ENCODE peak calls at places on chromosomes 13 and 19, in four cellular contexts. C is ovary, L is cardiac muscle cell, D is pancreas. I is an unnamed sample.
A peak's percentile ranks its signal among the peaks of the same experiment; 100 is the strongest.

GRCh38 chr19:38544569-38545315 is 73.0 kb downstream of the MAP4K1 start:
- DNase-seq in D (no peak), L (no peak), C (no peak), I (no peak)

GRCh38 chr13:28718186-28718537 is 608 bp downstream of the SLC46A3 start:
- DNase-seq in D (no peak), L (no peak), C (no peak), I (no peak)

GRCh38 chr19:45173816-45174215 is 4.2 kb downstream of the TRAPPC6A start:
- DNase-seq in L (no peak), C (no peak), D (no peak), I (no peak)

GRCh38 chr13:24215732-24216131 is 55.2 kb downstream of the SPATA13 start:
- DNase-seq in L (no peak), D (peak; percentile 78), C (peak; percentile 57), I (no peak)

GRCh38 chr13:42394361-42395065 is 122.6 kb downstream of the AKAP11 start:
- DNase-seq in C (no peak), L (no peak), D (no peak), I (no peak)

GRCh38 chr13:27968316-27969072 is 621 bp downstream of the CDX2 start:
- DNase-seq in L (no peak), C (no peak), D (no peak), I (no peak)

GRCh38 chr13:50275392-50276063 is 260.3 kb downstream of the KCNRG start:
- DNase-seq in L (no peak), D (no peak), C (no peak), I (no peak)

GRCh38 chr19:2189880-2190279 is 26.1 kb downstream of the DOT1L start:
- DNase-seq in L (no peak), D (no peak), C (no peak), I (no peak)

GRCh38 chr13:83878691-83879410 is 3.4 kb downstream of the SLITRK1 start:
- DNase-seq in C (no peak), D (no peak), L (peak; percentile 28), I (no peak)

GRCh38 chr13:40445557-40445990 is 220.9 kb downstream of the FOXO1 start:
- DNase-seq in D (peak; percentile 64), C (peak; percentile 35), L (no peak), I (peak; percentile 66)

GRCh38 chr19:49637865-49638350 is 2.0 kb downstream of the RRAS start:
- DNase-seq in D (peak; percentile 77), L (peak; percentile 23), C (peak; percentile 81), I (peak; percentile 92)

GRCh38 chr13:113767366-113767765 is 8.3 kb downstream of the TMEM255B start:
- DNase-seq in L (no peak), C (no peak), D (no peak), I (no peak)

GRCh38 chr19:30227661-30228112 is 144.5 kb upstream of the ZNF536 start:
- DNase-seq in C (no peak), L (peak; percentile 87), D (peak; percentile 62), I (peak; percentile 78)

GRCh38 chr19:5587661-5588060 is 19.9 kb upstream of the TINCR start:
- DNase-seq in L (no peak), D (no peak), C (no peak), I (no peak)

GRCh38 chr13:40206241-40207109 is 460.0 kb downstream of the FOXO1 start:
- DNase-seq in D (no peak), C (no peak), L (no peak), I (no peak)

GRCh38 chr19:15195381-15195964 is 5.3 kb downstream of the NOTCH3 start:
- DNase-seq in D (peak; percentile 59), C (no peak), L (peak; percentile 81), I (peak; percentile 86)

GRCh38 chr19:31139871-31140505 is 209.2 kb downstream of the TSHZ3 start:
- DNase-seq in C (no peak), L (no peak), D (no peak), I (no peak)

GRCh38 chr13:111506621-111507020 is 186.2 kb downstream of the TEX29 start:
- DNase-seq in C (no peak), D (no peak), L (no peak), I (no peak)

GRCh38 chr13:30785146-30785845 is 50.0 kb downstream of the ALOX5AP start:
- DNase-seq in D (no peak), C (no peak), L (no peak), I (peak; percentile 72)

GRCh38 chr13:82791035-82791434 is 1091.2 kb downstream of the SLITRK1 start:
- DNase-seq in C (no peak), D (no peak), L (no peak), I (no peak)

GRCh38 chr13:52845766-52846566 is 2.5 kb downstream of the PCDH8 start:
- DNase-seq in D (no peak), L (peak; percentile 36), C (no peak), I (peak; percentile 68)

GRCh38 chr19:16094360-16095070 is 17.2 kb upstream of the RAB8A start:
- DNase-seq in L (no peak), D (no peak), C (no peak), I (no peak)

GRCh38 chr13:112688560-112689497 is 1.0 kb upstream of the ATP11A start:
- DNase-seq in C (no peak), L (peak; percentile 62), D (no peak), I (peak; percentile 88)

GRCh38 chr19:13079542-13079986 is 23.1 kb downstream of the LYL1 start:
- DNase-seq in D (no peak), C (peak; percentile 83), L (no peak), I (peak; percentile 79)

GRCh38 chr19:15995536-15995935 is 46.7 kb downstream of the OR10H4 start:
- DNase-seq in L (no peak), C (no peak), D (no peak), I (no peak)

GRCh38 chr19:54162241-54162805 is 2.8 kb upstream of the LENG1 start:
- DNase-seq in C (peak; percentile 90), L (peak; percentile 93), D (peak; percentile 89), I (peak; percentile 93)

GRCh38 chr13:30308548-30308947 is 1.2 kb upstream of the KATNAL1 start:
- DNase-seq in L (peak; percentile 50), D (no peak), C (no peak), I (no peak)

GRCh38 chr19:51614789-51615188 is 15.4 kb downstream of the SIGLEC5 start:
- DNase-seq in C (no peak), D (no peak), L (no peak), I (no peak)

GRCh38 chr19:45406165-45406956 is at the start of gene POLR1G:
- DNase-seq in D (peak; percentile 81), L (peak; percentile 82), C (peak; percentile 78), I (peak; percentile 90)

GRCh38 chr19:6056801-6057650 is 53.3 kb downstream of the RFX2 start:
- DNase-seq in L (no peak), C (peak; percentile 82), D (peak; percentile 41), I (no peak)

GRCh38 chr19:33252971-33253370 is 27.3 kb upstream of the SLC7A10 start:
- DNase-seq in D (no peak), L (no peak), C (no peak), I (peak; percentile 82)

GRCh38 chr19:49677232-49677881 is at the start of gene PRMT1:
- DNase-seq in D (peak; percentile 57), C (peak; percentile 77), L (peak; percentile 65), I (peak; percentile 79)

GRCh38 chr13:27321619-27322385 is 51.2 kb downstream of the RASL11A start:
- DNase-seq in L (no peak), D (no peak), C (no peak), I (no peak)

DNA sequence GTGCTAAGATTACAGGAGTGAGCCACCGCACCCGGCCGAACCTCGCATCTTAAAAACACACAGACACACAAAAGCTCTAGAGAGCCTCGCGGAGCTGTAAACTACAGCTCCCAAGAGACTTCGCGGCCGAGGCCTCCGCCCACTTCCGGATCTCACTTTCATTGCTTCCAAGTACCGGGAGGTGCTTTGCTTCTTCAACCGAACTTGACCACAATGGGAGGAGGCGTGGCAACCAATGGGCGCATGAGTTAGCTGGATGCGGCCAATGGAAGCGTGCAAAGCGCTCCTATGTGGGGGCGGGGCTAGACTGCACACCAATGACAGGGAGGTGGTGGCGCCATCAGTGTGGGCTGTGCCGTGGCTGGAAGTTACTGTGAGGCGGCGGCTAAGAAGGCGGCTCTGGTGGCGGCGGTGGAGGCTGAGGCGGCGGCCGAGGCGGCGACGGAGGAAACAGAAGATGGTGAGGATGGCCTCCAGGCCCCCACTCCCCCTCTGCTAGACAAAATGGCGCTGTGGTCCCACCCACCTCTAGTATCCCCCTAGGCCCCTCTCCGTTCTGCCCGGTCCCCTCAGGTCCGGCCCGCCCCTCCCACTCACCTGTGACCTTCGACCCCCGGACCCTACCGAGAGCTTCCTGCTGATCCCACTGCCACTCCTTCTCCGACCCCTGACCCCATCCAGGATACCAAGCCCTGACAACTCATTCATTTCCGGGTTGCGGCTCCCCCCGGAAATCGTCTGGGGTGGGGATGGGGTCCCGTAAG is at the start of gene DDA1:
- DNase-seq in C (peak; percentile 98), L (peak; percentile 100), D (peak; percentile 100), I (peak; percentile 99)
- H3K4me1 ChIP-seq in C (peaks cover 2% of the 10 kb centered on the region), L (peaks cover 5% of the 10 kb centered on the region), D (peaks cover 19% of the 10 kb centered on the region), I (peaks cover 37% of the 10 kb centered on the region)

GRCh38 chr19:35561436-35561835 is 2.0 kb downstream of the ATP4A start:
- DNase-seq in D (no peak), C (no peak), L (no peak), I (no peak)

GRCh38 chr19:35559281-35559659 is 4.2 kb downstream of the ATP4A start:
- DNase-seq in C (no peak), D (no peak), L (no peak), I (no peak)

GRCh38 chr19:35560271-35560670 is 3.2 kb downstream of the ATP4A start:
- DNase-seq in L (no peak), C (no peak), D (no peak), I (no peak)

GRCh38 chr19:35559781-35560180 is 3.7 kb downstream of the ATP4A start:
- DNase-seq in L (no peak), D (no peak), C (no peak), I (no peak)

DNA sequence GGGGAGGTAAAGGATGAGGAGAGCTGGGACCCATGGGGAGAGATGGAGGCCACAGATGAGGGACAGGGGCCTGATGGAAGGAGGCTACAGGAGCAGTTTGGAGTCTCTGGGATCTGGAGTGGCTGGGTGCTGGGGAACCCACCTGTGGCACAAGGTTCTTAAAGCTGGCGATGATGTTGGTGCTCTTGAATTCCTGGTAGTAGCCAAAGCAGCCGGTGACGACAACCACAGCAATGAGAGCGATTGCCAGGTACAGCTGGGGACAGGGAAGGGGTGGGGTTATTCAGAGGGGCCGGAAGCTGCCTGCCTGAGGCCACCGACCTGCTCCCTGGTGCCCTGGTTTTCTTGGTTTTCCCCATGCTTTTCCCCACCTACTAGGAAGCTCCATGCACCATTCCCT is 2.8 kb downstream of the ATP4A start:
- DNase-seq in L (no peak), C (no peak), D (no peak), I (no peak)
- H3K27me3 ChIP-seq in L (peaks cover 42% of the 10 kb centered on the region), C (no peaks in the 10 kb centered on the region), D (no peaks in the 10 kb centered on the region), I (peaks cover 21% of the 10 kb centered on the region)

DNA sequence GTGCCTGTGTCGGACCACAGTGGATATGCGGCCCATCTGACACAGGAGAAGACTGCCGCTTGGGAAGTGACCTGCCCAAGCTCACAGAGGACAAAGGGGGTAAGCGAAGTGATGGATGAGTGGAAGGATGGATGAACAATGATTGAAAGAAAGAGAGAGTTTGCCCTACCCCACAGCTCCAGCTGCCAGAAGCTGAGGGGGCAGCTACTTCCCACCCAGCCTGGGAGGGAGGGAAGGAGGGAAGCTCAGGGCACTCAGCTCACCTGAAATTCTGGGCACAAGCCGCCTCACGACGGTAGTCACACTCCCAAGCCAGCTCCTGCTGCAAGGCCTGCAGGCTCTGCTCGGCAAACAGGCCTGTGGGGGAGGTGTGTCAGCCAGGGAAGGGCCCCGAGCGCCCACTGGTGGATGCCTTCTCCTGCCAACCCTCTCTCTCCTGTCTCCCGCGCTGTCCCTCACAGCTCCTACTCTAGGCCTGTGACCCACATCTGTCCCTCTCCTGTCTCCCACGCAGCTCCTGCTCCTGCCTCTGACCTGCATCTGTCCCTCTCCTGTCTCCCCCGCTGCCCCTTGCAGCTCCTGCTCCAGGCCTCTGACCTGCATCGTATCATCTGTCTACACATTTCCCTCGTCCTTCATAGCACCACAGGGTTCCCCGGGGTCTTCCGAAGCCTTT is 12.0 kb upstream of the NUMBL start:
- DNase-seq in C (no peak), L (peak; percentile 68), D (no peak), I (no peak)
- H3K27ac ChIP-seq in C (no peak overlapping the region), L (peak overlapping the region; percentile 16), D (no peak overlapping the region), I (no peak overlapping the region)

GRCh38 chr19:55683449-55684261 is 8.6 kb downstream of the EPN1 start:
- DNase-seq in C (no peak), L (no peak), D (peak; percentile 87), I (no peak)
- H3K4me1 ChIP-seq in C (peaks cover 18% of the 10 kb centered on the region), L (no peaks in the 10 kb centered on the region), D (peaks cover 38% of the 10 kb centered on the region), I (peaks cover 11% of the 10 kb centered on the region)